ENCODE peak calls at places on chromosomes 5 and 9, in six cellular contexts. R is stomach, A is body of pancreas, B is breast epithelium, D is transverse colon, H is heart left ventricle. V is an unnamed sample.

GRCh38 chr5:67360047-67360446 is 163.4 kb upstream of the CD180 start:
- DNase-seq in R (no peak), A (no peak), B (no peak), D (no peak), H (no peak), V (no peak)

GRCh38 chr5:36135994-36136393 is 15.7 kb downstream of the LMBRD2 start:
- DNase-seq in R (no peak), A (no peak), B (no peak), D (no peak), H (no peak), V (no peak)

GRCh38 chr9:120966005-120966369 is 39.4 kb upstream of the TRAF1 start:
- DNase-seq in R (no peak), A (no peak), B (no peak), D (no peak), H (no peak), V (no peak)

GRCh38 chr5:134070979-134071849 is 43.3 kb upstream of the TCF7 start:
- DNase-seq in R (peak), A (peak), B (no peak), D (peak), H (no peak), V (no peak)

GRCh38 chr9:126733005-126733404 is 71.8 kb upstream of the ZBTB43 start:
- DNase-seq in R (no peak), A (no peak), B (no peak), D (no peak), H (no peak), V (no peak)

GRCh38 chr5:154648706-154649105 is 106.5 kb upstream of the LARP1 start:
- DNase-seq in R (peak), A (peak), B (no peak), D (no peak), H (no peak), V (no peak)

GRCh38 chr9:112110094-112110772 is 64.9 kb downstream of the SUSD1 start:
- DNase-seq in R (no peak), A (no peak), B (no peak), D (no peak), H (no peak), V (no peak)

GRCh38 chr5:111347021-111347420 is 122.8 kb downstream of the CAMK4 start:
- DNase-seq in R (no peak), A (no peak), B (no peak), D (no peak), H (no peak), V (no peak)

GRCh38 chr9:109913461-109913810 is 133.4 kb downstream of the PALM2AKAP2 start:
- DNase-seq in R (no peak), A (no peak), B (no peak), D (no peak), H (no peak), V (no peak)

GRCh38 chr9:24545285-24545684 is 412 bp downstream of the IZUMO3 start:
- DNase-seq in R (no peak), A (no peak), B (no peak), D (no peak), H (no peak), V (no peak)

GRCh38 chr9:109717342-109717741 is 62.7 kb upstream of the PALM2AKAP2 start:
- DNase-seq in R (no peak), A (no peak), B (no peak), D (no peak), H (no peak), V (no peak)

GRCh38 chr9:93183663-93184438 is at the start of gene WNK2:
- DNase-seq in R (peak), A (peak), B (no peak), D (peak), H (peak), V (no peak)

GRCh38 chr5:143758750-143759149 is 53.2 kb upstream of the HMHB1 start:
- DNase-seq in R (no peak), A (no peak), B (no peak), D (no peak), H (no peak), V (peak)

GRCh38 chr9:114004221-114004716 is 73.8 kb downstream of the AMBP start:
- DNase-seq in R (peak), A (peak), B (peak), D (no peak), H (peak), V (peak)

GRCh38 chr5:167869125-167869524 is 422.3 kb upstream of the WWC1 start:
- DNase-seq in R (no peak), A (no peak), B (no peak), D (no peak), H (no peak), V (no peak)

GRCh38 chr5:149063901-149064478 is 1.1 kb upstream of the SH3TC2 start:
- DNase-seq in R (no peak), A (no peak), B (no peak), D (no peak), H (no peak), V (no peak)

GRCh38 chr9:125330587-125330986 is 69.0 kb downstream of the GAPVD1 start:
- DNase-seq in R (no peak), A (no peak), B (no peak), D (no peak), H (no peak), V (no peak)

GRCh38 chr5:79864364-79864763 is 126.7 kb downstream of the MTX3 start:
- DNase-seq in R (no peak), A (no peak), B (no peak), D (no peak), H (no peak), V (no peak)

GRCh38 chr5:172769598-172770373 is 1.2 kb downstream of the DUSP1 start:
- DNase-seq in R (no peak), A (peak), B (no peak), D (peak), H (peak), V (no peak)

GRCh38 chr5:56012281-56012963 is 17.7 kb upstream of the IL6ST start:
- DNase-seq in R (peak), A (peak), B (no peak), D (peak), H (no peak), V (no peak)

GRCh38 chr5:93598997-93599371 is 16.0 kb downstream of the NR2F1 start:
- DNase-seq in R (no peak), A (no peak), B (no peak), D (no peak), H (no peak), V (no peak)

GRCh38 chr5:93601433-93602175 is 18.6 kb downstream of the NR2F1 start:
- DNase-seq in R (no peak), A (no peak), B (no peak), D (no peak), H (no peak), V (no peak)

GRCh38 chr5:93601053-93601429 is 18.0 kb downstream of the NR2F1 start:
- DNase-seq in R (no peak), A (no peak), B (no peak), D (no peak), H (no peak), V (no peak)

GRCh38 chr5:93599427-93600146 is 16.6 kb downstream of the NR2F1 start:
- DNase-seq in R (no peak), A (no peak), B (no peak), D (no peak), H (no peak), V (no peak)

DNA sequence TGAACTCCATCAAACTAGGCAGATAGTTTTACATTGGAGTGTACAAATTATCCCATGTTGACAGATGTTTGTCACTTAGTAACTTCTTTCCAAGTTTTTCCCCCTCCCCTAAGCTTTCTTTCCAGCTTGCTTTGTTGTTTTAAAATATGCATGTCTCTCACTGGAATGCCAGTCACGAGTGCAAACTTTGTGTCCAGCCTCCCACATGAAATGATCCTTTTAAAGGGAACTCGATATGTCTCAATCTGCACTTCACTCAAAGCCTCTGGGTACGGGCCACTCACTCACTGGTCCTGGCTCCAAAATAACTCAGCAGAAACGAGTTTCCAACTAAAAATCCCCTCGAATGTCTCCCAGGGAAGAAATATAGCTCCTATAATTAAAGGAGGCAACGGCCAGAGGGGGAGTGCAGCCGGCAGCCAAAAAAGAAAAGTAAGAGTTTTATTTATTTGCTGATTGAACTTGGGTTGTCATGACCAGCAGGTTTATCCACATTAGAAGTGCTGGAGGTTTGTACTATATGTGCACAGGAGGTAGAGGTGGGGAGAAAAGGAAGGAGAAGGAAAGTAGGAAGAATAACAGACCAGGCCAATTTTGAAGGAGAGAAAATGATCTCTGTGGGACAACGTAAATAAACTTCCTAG is 17.5 kb downstream of the NR2F1 start:
- DNase-seq in R (no peak), A (no peak), B (no peak), D (no peak), H (no peak), V (no peak)
- H3K4me3 ChIP-seq in R (no peak), A (no peak), B (no peak), D (no peak), H (no peak), V (no peak)

GRCh38 chr9:98794802-98795201 is 1.6 kb downstream of the ANKS6 start:
- DNase-seq in R (no peak), A (no peak), B (no peak), D (no peak), H (no peak), V (no peak)
- TF ChIP-seq POLR2A in R (no peak), A (no peak), B (no peak), D (no peak), H (no peak), V (no peak)

GRCh38 chr9:37028425-37029031 is 5.5 kb downstream of the PAX5 start:
- DNase-seq in R (no peak), A (no peak), B (no peak), D (no peak), H (no peak), V (no peak)
- H3K4me3 ChIP-seq in R (no peak), A (no peak), B (no peak), D (no peak), H (no peak), V (no peak)

DNA sequence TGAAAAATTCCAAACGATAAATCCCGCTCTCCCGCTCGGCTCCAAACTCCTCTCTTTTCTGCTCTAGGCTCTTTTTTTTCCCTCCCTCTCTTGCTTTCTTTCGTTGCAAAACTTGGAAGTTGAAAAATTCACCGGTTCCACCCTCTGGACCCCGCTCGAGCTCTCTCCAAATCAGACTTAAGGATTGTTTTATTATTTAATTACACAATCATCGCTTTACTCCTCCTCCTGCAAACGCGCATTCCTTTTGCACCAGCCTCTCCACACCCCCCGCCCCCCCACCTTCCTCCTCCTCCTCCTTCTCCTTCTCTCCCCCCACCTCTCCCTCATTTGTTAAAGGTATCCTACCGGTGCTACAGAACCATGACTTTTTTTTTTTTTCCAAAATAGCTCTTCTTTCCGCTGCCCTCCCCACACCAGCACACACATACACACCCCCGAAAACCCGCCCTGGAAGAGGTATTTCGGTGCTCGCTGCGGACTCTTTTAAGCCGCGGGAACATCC is 535 bp upstream of the NFIB start:
- DNase-seq in R (peak), A (peak), B (peak), D (peak), H (peak), V (peak)
- TF ChIP-seq POLR2A in R (no peak), A (peak), B (peak), D (peak), H (no peak), V (no peak)

DNA sequence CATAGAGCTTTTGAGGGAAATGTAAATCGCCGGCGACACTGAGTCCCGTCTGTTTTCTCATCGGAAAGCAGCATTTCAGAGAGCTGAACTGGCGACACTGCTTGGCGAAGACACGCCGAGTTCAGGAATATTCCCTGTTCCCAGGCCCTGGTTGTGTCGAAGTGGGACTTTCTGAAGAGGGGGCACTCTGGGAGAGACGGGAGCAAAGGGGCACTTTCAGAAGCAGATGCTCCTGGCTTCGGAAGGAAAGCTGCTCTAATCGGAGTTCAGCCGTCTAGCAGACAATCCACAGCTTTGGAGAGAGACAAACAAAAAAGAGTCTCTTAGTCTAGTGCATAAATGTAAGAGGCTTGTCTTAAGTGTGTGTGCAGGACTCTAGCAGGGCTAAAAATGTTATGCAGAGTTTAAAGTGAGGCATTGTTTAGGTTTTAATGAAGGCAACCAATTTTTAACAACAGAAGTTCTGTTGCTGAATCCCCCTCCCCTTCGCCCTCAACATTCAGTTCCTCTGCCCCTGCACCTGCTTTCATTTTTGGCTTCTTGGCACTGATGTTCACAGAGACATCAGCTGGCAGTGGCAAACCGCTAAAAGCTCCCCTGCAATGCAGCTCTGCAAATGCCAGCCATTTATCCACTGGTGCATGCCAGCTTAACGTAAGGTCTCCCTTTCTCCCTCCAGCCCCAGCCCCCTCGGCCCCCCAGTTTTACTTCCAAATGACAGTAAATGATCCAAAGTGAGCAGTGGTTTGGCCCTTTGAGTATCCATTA is 289.5 kb upstream of the MPDZ start:
- DNase-seq in R (no peak), A (no peak), B (no peak), D (no peak), H (peak), V (no peak)
- H3K4me3 ChIP-seq in R (peak), A (no peak), B (peak), D (peak), H (peak), V (no peak)

GRCh38 chr5:113293613-113294340 is 141.0 kb downstream of the TSSK1B start:
- DNase-seq in R (no peak), A (no peak), B (no peak), D (no peak), H (no peak), V (peak)

GRCh38 chr5:113293068-113293571 is 141.7 kb downstream of the TSSK1B start:
- DNase-seq in R (no peak), A (no peak), B (no peak), D (no peak), H (no peak), V (no peak)

GRCh38 chr5:113292535-113292934 is 142.3 kb downstream of the TSSK1B start:
- DNase-seq in R (no peak), A (no peak), B (no peak), D (no peak), H (no peak), V (no peak)

GRCh38 chr5:113295111-113295539 is 139.7 kb downstream of the TSSK1B start:
- DNase-seq in R (no peak), A (no peak), B (no peak), D (no peak), H (no peak), V (no peak)

DNA sequence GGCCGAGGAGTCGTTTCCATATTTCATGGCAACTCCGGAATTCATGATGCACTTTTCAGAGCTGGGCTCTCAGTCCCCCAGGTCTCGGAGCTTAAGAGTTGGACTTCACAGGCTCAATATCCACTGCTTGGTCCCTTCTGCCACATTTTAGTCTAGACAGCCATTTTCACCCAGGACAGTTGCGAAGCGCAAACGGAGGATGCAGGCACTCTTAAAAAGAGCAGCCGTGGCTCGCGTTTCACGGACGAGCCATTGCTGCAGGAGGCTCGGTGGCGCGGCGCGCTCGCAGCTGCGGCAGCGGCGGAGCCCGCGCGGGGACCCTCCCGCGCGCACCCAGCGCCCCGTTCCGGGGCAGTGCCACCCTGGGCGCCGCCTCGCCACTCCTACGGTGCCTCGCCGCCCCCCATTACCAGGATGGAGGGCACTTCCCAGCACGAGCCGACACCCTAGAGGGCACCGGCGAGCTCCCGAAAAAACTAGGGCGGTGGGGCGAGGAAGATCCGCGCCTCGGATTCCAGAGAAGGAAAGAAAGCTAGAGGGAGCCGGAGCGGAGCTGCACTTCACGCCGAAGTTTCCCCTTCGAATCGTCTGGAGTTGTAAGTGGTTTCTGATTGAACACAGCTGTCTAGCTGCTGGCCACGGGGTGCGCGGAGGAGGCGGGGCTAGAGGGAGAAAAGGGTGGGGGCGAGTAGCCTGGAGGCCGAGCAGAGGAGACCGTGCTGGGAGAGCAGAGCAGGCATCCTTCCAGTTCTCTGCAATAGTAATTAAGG is 140.3 kb downstream of the TSSK1B start:
- DNase-seq in R (peak), A (peak), B (peak), D (peak), H (peak), V (peak)
- TF ChIP-seq POLR2A in R (no peak), A (peak), B (peak), D (peak), H (no peak), V (peak)

GRCh38 chr9:72526901-72527800 is 5.7 kb downstream of the TMC1 start:
- DNase-seq in R (peak), A (peak), B (peak), D (peak), H (peak), V (peak)
- H3K4me3 ChIP-seq in R (peak), A (no peak), B (no peak), D (peak), H (peak), V (no peak)

GRCh38 chr9:16869140-16869903 is 1.1 kb downstream of the BNC2 start:
- DNase-seq in R (no peak), A (no peak), B (no peak), D (peak), H (no peak), V (no peak)
- TF ChIP-seq POLR2A in R (no peak), A (no peak), B (no peak), D (no peak), H (no peak), V (no peak)

V was measured in lower leg skin.